ENCODE peak calls at places on chromosome 17, in four cellular contexts. N, F, G and I are unnamed samples.
A peak's percentile ranks its signal among the peaks of the same experiment; 100 is the strongest.

GRCh38 chr17:63680700-63681099 is 19.2 kb downstream of the LIMD2 start:
- DNase-seq in F (no peak), G (no peak), N (no peak), I (no peak)

GRCh38 chr17:72609501-72609900 is 483.0 kb downstream of the SLC39A11 start:
- DNase-seq in N (no peak), F (no peak), G (peak; percentile 71), I (peak; percentile 60)

GRCh38 chr17:61946359-61946758 is 18.6 kb upstream of the INTS2 start:
- DNase-seq in F (no peak), G (no peak), N (no peak), I (no peak)

GRCh38 chr17:55238931-55239297 is 25.8 kb upstream of the HLF start:
- DNase-seq in F (no peak), G (peak; percentile 35), N (no peak), I (no peak)

GRCh38 chr17:75853410-75853809 is 1.7 kb downstream of the WBP2 start:
- DNase-seq in F (no peak), G (peak; percentile 63), N (no peak), I (peak; percentile 66)

GRCh38 chr17:74491645-74492044 is 25.2 kb downstream of the CD300A start:
- DNase-seq in G (no peak), F (no peak), N (no peak), I (no peak)

GRCh38 chr17:43570518-43570928 is 24.4 kb upstream of the ETV4 start:
- DNase-seq in F (no peak), G (peak; percentile 86), N (peak; percentile 30), I (peak; percentile 68)

GRCh38 chr17:15348030-15348429 is 6.6 kb upstream of the TEKT3 start:
- DNase-seq in N (peak; percentile 55), G (peak; percentile 71), F (peak; percentile 28), I (peak; percentile 28)

GRCh38 chr17:62790554-62790953 is 17.6 kb downstream of the MARCHF10 start:
- DNase-seq in N (peak; percentile 84), F (no peak), G (peak; percentile 89), I (peak; percentile 88)

GRCh38 chr17:69268442-69269068 is 39.9 kb upstream of the ABCA10 start:
- DNase-seq in F (no peak), G (no peak), N (no peak), I (peak; percentile 25)

GRCh38 chr17:42585353-42585752 is 7.8 kb upstream of the PSMC3IP start:
- DNase-seq in F (no peak), G (no peak), N (no peak), I (peak; percentile 44)

GRCh38 chr17:81200695-81201580 is 21.8 kb downstream of the CEP131 start:
- DNase-seq in N (peak; percentile 68), F (no peak), G (peak; percentile 87), I (peak; percentile 69)

GRCh38 chr17:42312285-42313130 is 24.2 kb downstream of the STAT5A start:
- DNase-seq in N (peak; percentile 83), F (peak; percentile 88), G (peak; percentile 95), I (peak; percentile 79)

GRCh38 chr17:73376152-73376551 is 64.4 kb upstream of the CDC42EP4 start:
- DNase-seq in G (no peak), N (no peak), F (no peak), I (no peak)

GRCh38 chr17:78172284-78173024 is 4.1 kb downstream of the SYNGR2 start:
- DNase-seq in N (no peak), G (no peak), F (peak; percentile 54), I (no peak)

GRCh38 chr17:79027925-79028491 is 4.0 kb downstream of the C1QTNF1 start:
- DNase-seq in N (peak; percentile 68), G (peak; percentile 79), F (peak; percentile 27), I (peak; percentile 49)

GRCh38 chr17:64938925-64939474 is 19.7 kb upstream of the LRRC37A3 start:
- DNase-seq in G (peak; percentile 32), F (no peak), N (no peak), I (peak; percentile 15)

GRCh38 chr17:82465023-82465603 is 6.6 kb downstream of the NARF start:
- DNase-seq in G (no peak), N (no peak), F (no peak), I (no peak)

GRCh38 chr17:6274310-6274709 is 160.6 kb downstream of the AIPL1 start:
- DNase-seq in N (no peak), F (no peak), G (no peak), I (no peak)

GRCh38 chr17:82407255-82407654 is 10.9 kb upstream of the HEXD start:
- DNase-seq in N (no peak), G (no peak), F (no peak), I (no peak)

GRCh38 chr17:75691371-75692290 is 24.5 kb downstream of the SAP30BP start:
- DNase-seq in N (no peak), F (no peak), G (peak; percentile 23), I (peak; percentile 33)

GRCh38 chr17:39547713-39548478 is 59.8 kb downstream of the NEUROD2 start:
- DNase-seq in F (peak; percentile 40), G (peak; percentile 74), N (peak; percentile 45), I (peak; percentile 27)

GRCh38 chr17:48814504-48814903 is 2.5 kb downstream of the TTLL6 start:
- DNase-seq in N (peak; percentile 51), F (no peak), G (peak; percentile 65), I (peak; percentile 17)

GRCh38 chr17:17022011-17022800 is 20.1 kb upstream of the MPRIP start:
- DNase-seq in N (no peak), G (no peak), F (no peak), I (no peak)

GRCh38 chr17:4808378-4808767 is 1.4 kb downstream of the PLD2 start:
- DNase-seq in G (peak; percentile 30), N (peak; percentile 26), F (peak; percentile 41), I (no peak)

GRCh38 chr17:51764387-51764971 is 394.0 kb downstream of the CA10 start:
- DNase-seq in N (peak; percentile 63), G (peak; percentile 40), F (no peak), I (peak; percentile 69)

GRCh38 chr17:55266051-55266957 is 1.5 kb downstream of the HLF start:
- DNase-seq in N (no peak), F (peak; percentile 52), G (peak; percentile 23), I (no peak)

GRCh38 chr17:83129676-83130075 is 50.3 kb downstream of the METRNL start:
- DNase-seq in G (no peak), F (no peak), N (no peak), I (no peak)

GRCh38 chr17:17853811-17854527 is 17.2 kb upstream of the SREBF1 start:
- DNase-seq in F (no peak), G (no peak), N (no peak), I (no peak)

GRCh38 chr17:39538875-39539274 is 68.8 kb downstream of the NEUROD2 start:
- DNase-seq in N (no peak), F (no peak), G (no peak), I (no peak)

GRCh38 chr17:65062168-65062915 is 5.8 kb upstream of the GNA13 start:
- DNase-seq in F (no peak), G (no peak), N (peak; percentile 38), I (no peak)

GRCh38 chr17:38926290-38927070 is 1.1 kb downstream of the LASP1NB start:
- DNase-seq in G (no peak), F (no peak), N (no peak), I (peak; percentile 37)

GRCh38 chr17:62756198-62756597 is 51.9 kb downstream of the MARCHF10 start:
- DNase-seq in N (no peak), F (no peak), G (no peak), I (no peak)

GRCh38 chr17:2484876-2485275 is 26.8 kb downstream of the METTL16 start:
- DNase-seq in G (no peak), N (no peak), F (no peak), I (no peak)
- TF ChIP-seq CTCF in G (no peak), N (no peak), F (no peak), I (no peak)

GRCh38 chr17:50059256-50059655 is 3.3 kb downstream of the ITGA3 start:
- DNase-seq in N (no peak), G (no peak), F (no peak), I (no peak)

GRCh38 chr17:50063516-50064252 is 7.8 kb downstream of the ITGA3 start:
- DNase-seq in N (no peak), G (peak; percentile 61), F (no peak), I (peak; percentile 56)

GRCh38 chr17:50062323-50063243 is 6.7 kb downstream of the ITGA3 start:
- DNase-seq in G (peak; percentile 83), N (peak; percentile 75), F (peak; percentile 57), I (peak; percentile 82)

GRCh38 chr17:50059759-50060273 is 3.9 kb downstream of the ITGA3 start:
- DNase-seq in N (peak; percentile 56), F (no peak), G (peak; percentile 72), I (no peak)

GRCh38 chr17:50060951-50061712 is 5.2 kb downstream of the ITGA3 start:
- DNase-seq in F (peak; percentile 93), N (peak; percentile 89), G (peak; percentile 90), I (peak; percentile 78)
- H3K4me3 ChIP-seq in F (no peak overlapping the region), N (peak overlapping the region; percentile 20), G (no peak overlapping the region), I (no peak overlapping the region)

DNA sequence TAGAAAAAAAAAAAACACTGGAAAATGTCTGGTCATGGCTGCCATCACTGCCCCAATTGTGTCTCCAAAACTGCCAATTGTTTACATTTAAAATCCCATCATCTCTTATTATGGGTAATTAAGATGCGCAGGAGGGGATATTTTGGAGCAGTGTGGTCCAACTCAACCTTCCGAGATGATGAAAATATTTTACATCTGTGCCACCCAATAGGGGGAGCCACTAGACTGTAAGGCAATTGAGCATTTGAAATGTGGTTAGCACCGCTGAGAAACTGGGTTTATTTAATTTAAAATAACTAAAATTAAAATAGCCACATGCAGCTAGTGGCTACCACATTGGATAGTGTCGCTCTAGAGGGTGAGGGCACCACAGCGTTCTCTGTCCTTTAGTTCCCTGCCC is 3.6 kb downstream of the MPO start:
- DNase-seq in F (no peak), G (peak; percentile 32), N (peak; percentile 26), I (peak; percentile 12)
- TF ChIP-seq CTCF in F (no peak), G (peak; percentile 33), N (peak; percentile 44), I (peak; percentile 50)

GRCh38 chr17:44688200-44688599 is 1.4 kb downstream of the CCDC43 start:
- DNase-seq in N (no peak), G (no peak), F (no peak), I (no peak)
- H3K4me3 ChIP-seq in N (peak overlapping the region; percentile 100), G (peak overlapping the region; percentile 94), F (no peak overlapping the region), I (peak overlapping the region; percentile 100)

GRCh38 chr17:8186446-8186786 is 3.6 kb downstream of the BORCS6 start:
- DNase-seq in F (no peak), N (no peak), G (no peak), I (no peak)
- TF ChIP-seq CTCF in F (no peak), N (no peak), G (no peak), I (no peak)